ENCODE peak calls at places on chromosomes 12 and 14, in seven cellular contexts. One of them, this sample, is unnamed.

GRCh38 chr12:117125769-117126168 is 26.6 kb upstream of the TESC start:
- DNase-seq in fibroblast of lung: no peak
- DNase-seq in suprapubic skin: no peak
- DNase-seq in IMR-90: no peak
- DNase-seq in endodermal cell: no peak
- DNase-seq in RWPE1: no peak
- DNase-seq in left ventricle myocardium inferior: no peak
- DNase-seq in this sample: no peak

GRCh38 chr14:69056389-69056788 is 77.3 kb upstream of the ACTN1 start:
- DNase-seq in fibroblast of lung: peak
- DNase-seq in suprapubic skin: no peak
- DNase-seq in IMR-90: peak
- DNase-seq in endodermal cell: peak
- DNase-seq in RWPE1: peak
- DNase-seq in left ventricle myocardium inferior: no peak
- DNase-seq in this sample: no peak

GRCh38 chr14:100105357-100106169 is 40.3 kb downstream of the EVL start:
- DNase-seq in fibroblast of lung: no peak
- DNase-seq in suprapubic skin: peak
- DNase-seq in IMR-90: no peak
- DNase-seq in endodermal cell: no peak
- DNase-seq in RWPE1: no peak
- DNase-seq in left ventricle myocardium inferior: no peak
- DNase-seq in this sample: no peak

GRCh38 chr14:105304565-105304964 is 3.8 kb upstream of the BRF1 start:
- DNase-seq in fibroblast of lung: no peak
- DNase-seq in suprapubic skin: no peak
- DNase-seq in IMR-90: no peak
- DNase-seq in endodermal cell: no peak
- DNase-seq in RWPE1: no peak
- DNase-seq in left ventricle myocardium inferior: no peak
- DNase-seq in this sample: no peak

GRCh38 chr14:88895116-88895515 is 70.7 kb downstream of the TTC8 start:
- DNase-seq in fibroblast of lung: peak
- DNase-seq in suprapubic skin: no peak
- DNase-seq in IMR-90: peak
- DNase-seq in endodermal cell: no peak
- DNase-seq in RWPE1: peak
- DNase-seq in left ventricle myocardium inferior: no peak
- DNase-seq in this sample: no peak

GRCh38 chr14:72738181-72738611 is 155.7 kb downstream of the DPF3 start:
- DNase-seq in fibroblast of lung: peak
- DNase-seq in suprapubic skin: no peak
- DNase-seq in IMR-90: no peak
- DNase-seq in endodermal cell: no peak
- DNase-seq in RWPE1: no peak
- DNase-seq in left ventricle myocardium inferior: no peak
- DNase-seq in this sample: peak

GRCh38 chr14:77612011-77612620 is 4.3 kb downstream of the SPTLC2 start:
- DNase-seq in fibroblast of lung: peak
- DNase-seq in suprapubic skin: no peak
- DNase-seq in IMR-90: peak
- DNase-seq in endodermal cell: no peak
- DNase-seq in RWPE1: no peak
- DNase-seq in left ventricle myocardium inferior: no peak
- DNase-seq in this sample: no peak

GRCh38 chr14:54676822-54677708 is 110.1 kb downstream of the SAMD4A start:
- DNase-seq in fibroblast of lung: peak
- DNase-seq in suprapubic skin: no peak
- DNase-seq in IMR-90: peak
- DNase-seq in endodermal cell: peak
- DNase-seq in RWPE1: peak
- DNase-seq in left ventricle myocardium inferior: no peak
- DNase-seq in this sample: no peak

DNA sequence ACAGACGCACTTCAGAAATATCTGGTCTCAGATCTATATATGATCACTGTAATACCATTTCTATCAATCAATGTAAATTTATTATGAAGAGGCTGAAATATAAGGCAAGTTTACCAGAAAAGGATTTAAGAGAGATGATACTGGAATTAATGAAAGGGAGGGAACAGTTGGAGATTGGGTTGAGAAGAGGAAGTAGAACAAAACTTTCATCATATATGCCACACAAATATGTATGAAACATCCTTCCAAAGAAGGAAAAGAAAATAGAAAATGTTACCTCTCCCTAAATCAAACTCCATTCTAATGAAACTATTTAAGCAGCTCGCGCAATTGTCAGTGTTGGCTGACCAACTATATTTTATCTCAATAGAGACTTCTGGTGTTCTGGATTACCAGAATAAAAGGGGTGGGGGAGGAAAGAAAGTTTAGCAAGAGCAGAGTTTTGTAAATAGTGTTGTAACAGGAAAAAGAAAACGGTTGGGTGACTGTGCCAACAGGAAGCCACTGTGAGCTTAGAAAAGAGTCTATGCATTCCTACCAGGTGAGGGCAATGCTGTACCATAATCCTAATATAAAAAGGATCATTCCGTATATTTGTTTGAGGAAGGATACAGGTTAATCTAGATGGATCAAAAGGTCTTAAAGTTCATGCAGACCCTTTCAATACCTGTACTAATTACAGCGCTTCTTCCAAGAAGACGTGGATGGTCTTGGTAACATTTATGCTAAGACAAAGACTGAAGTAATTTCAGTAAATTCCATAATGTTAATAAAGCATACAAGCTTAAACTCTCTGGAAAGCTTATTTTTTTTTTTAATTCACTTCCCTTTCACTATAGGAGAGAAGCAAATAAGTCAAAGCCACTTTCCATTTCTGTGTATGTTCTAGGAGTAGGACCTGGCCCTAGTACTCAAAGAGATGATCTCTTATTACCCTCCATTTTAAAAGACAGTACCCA is 14.5 kb upstream of the LLPH start:
- DNase-seq in fibroblast of lung: peak
- DNase-seq in suprapubic skin: no peak
- DNase-seq in IMR-90: peak
- DNase-seq in endodermal cell: peak
- DNase-seq in RWPE1: peak
- DNase-seq in left ventricle myocardium inferior: no peak
- DNase-seq in this sample: no peak
- H3K27ac ChIP-seq in fibroblast of lung: no peak
- H3K27ac ChIP-seq in suprapubic skin: no peak
- H3K27ac ChIP-seq in IMR-90: no peak
- H3K27ac ChIP-seq in endodermal cell: no peak
- H3K27ac ChIP-seq in RWPE1: no peak
- H3K27ac ChIP-seq in left ventricle myocardium inferior: peak
- H3K27ac ChIP-seq in this sample: peak

GRCh38 chr12:124498178-124498869 is 69.1 kb downstream of the NCOR2 start:
- DNase-seq in fibroblast of lung: peak
- DNase-seq in suprapubic skin: no peak
- DNase-seq in IMR-90: peak
- DNase-seq in endodermal cell: no peak
- DNase-seq in RWPE1: no peak
- DNase-seq in left ventricle myocardium inferior: no peak
- DNase-seq in this sample: no peak

GRCh38 chr12:124500232-124501079 is 67.0 kb downstream of the NCOR2 start:
- DNase-seq in fibroblast of lung: peak
- DNase-seq in suprapubic skin: no peak
- DNase-seq in IMR-90: peak
- DNase-seq in endodermal cell: peak
- DNase-seq in RWPE1: peak
- DNase-seq in left ventricle myocardium inferior: no peak
- DNase-seq in this sample: no peak

GRCh38 chr12:124501080-124501642 is 66.3 kb downstream of the NCOR2 start:
- DNase-seq in fibroblast of lung: no peak
- DNase-seq in suprapubic skin: no peak
- DNase-seq in IMR-90: no peak
- DNase-seq in endodermal cell: peak
- DNase-seq in RWPE1: no peak
- DNase-seq in left ventricle myocardium inferior: no peak
- DNase-seq in this sample: no peak

GRCh38 chr12:124498870-124499753 is 68.3 kb downstream of the NCOR2 start:
- DNase-seq in fibroblast of lung: peak
- DNase-seq in suprapubic skin: no peak
- DNase-seq in IMR-90: peak
- DNase-seq in endodermal cell: no peak
- DNase-seq in RWPE1: no peak
- DNase-seq in left ventricle myocardium inferior: no peak
- DNase-seq in this sample: no peak

DNA sequence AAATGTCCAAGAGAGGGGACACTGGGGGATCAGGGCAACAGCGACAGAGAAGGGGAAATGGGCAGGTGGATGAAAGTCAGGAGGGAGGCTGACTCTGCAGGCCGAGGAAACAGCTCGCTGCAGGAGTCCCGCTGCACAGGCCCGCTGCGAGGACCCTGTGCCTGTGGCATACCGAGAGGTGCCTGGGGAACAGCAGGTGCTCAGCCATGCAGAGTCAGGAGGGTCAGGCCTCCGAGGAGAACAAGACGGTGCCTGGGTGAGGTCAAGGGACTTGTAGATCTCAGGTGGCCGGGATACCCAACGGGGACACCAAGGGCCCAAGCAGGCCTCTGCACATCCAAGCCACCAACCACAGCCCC is 67.6 kb downstream of the NCOR2 start:
- DNase-seq in fibroblast of lung: no peak
- DNase-seq in suprapubic skin: no peak
- DNase-seq in IMR-90: no peak
- DNase-seq in endodermal cell: peak
- DNase-seq in RWPE1: no peak
- DNase-seq in left ventricle myocardium inferior: no peak
- DNase-seq in this sample: no peak
- H3K27ac ChIP-seq in fibroblast of lung: no peak
- H3K27ac ChIP-seq in suprapubic skin: no peak
- H3K27ac ChIP-seq in IMR-90: no peak
- H3K27ac ChIP-seq in endodermal cell: no peak
- H3K27ac ChIP-seq in RWPE1: peak
- H3K27ac ChIP-seq in left ventricle myocardium inferior: peak
- H3K27ac ChIP-seq in this sample: no peak

GRCh38 chr12:4272014-4272975 is 1.3 kb upstream of the CCND2 start:
- DNase-seq in fibroblast of lung: peak
- DNase-seq in suprapubic skin: peak
- DNase-seq in IMR-90: peak
- DNase-seq in endodermal cell: peak
- DNase-seq in RWPE1: peak
- DNase-seq in left ventricle myocardium inferior: peak
- DNase-seq in this sample: peak
- H3K27ac ChIP-seq in fibroblast of lung: no peak
- H3K27ac ChIP-seq in suprapubic skin: peak
- H3K27ac ChIP-seq in IMR-90: no peak
- H3K27ac ChIP-seq in endodermal cell: peak
- H3K27ac ChIP-seq in RWPE1: peak
- H3K27ac ChIP-seq in left ventricle myocardium inferior: peak
- H3K27ac ChIP-seq in this sample: peak

GRCh38 chr14:102739190-102739469 is 38.1 kb upstream of the TRAF3 start:
- DNase-seq in fibroblast of lung: no peak
- DNase-seq in suprapubic skin: no peak
- DNase-seq in IMR-90: no peak
- DNase-seq in endodermal cell: no peak
- DNase-seq in RWPE1: no peak
- DNase-seq in left ventricle myocardium inferior: no peak
- DNase-seq in this sample: no peak

GRCh38 chr14:102736956-102737355 is 40.3 kb upstream of the TRAF3 start:
- DNase-seq in fibroblast of lung: no peak
- DNase-seq in suprapubic skin: peak
- DNase-seq in IMR-90: no peak
- DNase-seq in endodermal cell: peak
- DNase-seq in RWPE1: no peak
- DNase-seq in left ventricle myocardium inferior: no peak
- DNase-seq in this sample: no peak

GRCh38 chr14:102733326-102733725 is 43.9 kb upstream of the TRAF3 start:
- DNase-seq in fibroblast of lung: no peak
- DNase-seq in suprapubic skin: no peak
- DNase-seq in IMR-90: no peak
- DNase-seq in endodermal cell: no peak
- DNase-seq in RWPE1: no peak
- DNase-seq in left ventricle myocardium inferior: no peak
- DNase-seq in this sample: no peak

GRCh38 chr14:102737402-102738372 is 39.6 kb upstream of the TRAF3 start:
- DNase-seq in fibroblast of lung: no peak
- DNase-seq in suprapubic skin: peak
- DNase-seq in IMR-90: no peak
- DNase-seq in endodermal cell: no peak
- DNase-seq in RWPE1: no peak
- DNase-seq in left ventricle myocardium inferior: no peak
- DNase-seq in this sample: no peak

GRCh38 chr14:102738373-102739189 is 38.7 kb upstream of the TRAF3 start:
- DNase-seq in fibroblast of lung: no peak
- DNase-seq in suprapubic skin: peak
- DNase-seq in IMR-90: no peak
- DNase-seq in endodermal cell: no peak
- DNase-seq in RWPE1: no peak
- DNase-seq in left ventricle myocardium inferior: no peak
- DNase-seq in this sample: no peak
- H3K27ac ChIP-seq in fibroblast of lung: no peak
- H3K27ac ChIP-seq in suprapubic skin: no peak
- H3K27ac ChIP-seq in IMR-90: no peak
- H3K27ac ChIP-seq in endodermal cell: no peak
- H3K27ac ChIP-seq in RWPE1: peak
- H3K27ac ChIP-seq in left ventricle myocardium inferior: no peak
- H3K27ac ChIP-seq in this sample: no peak

DNA sequence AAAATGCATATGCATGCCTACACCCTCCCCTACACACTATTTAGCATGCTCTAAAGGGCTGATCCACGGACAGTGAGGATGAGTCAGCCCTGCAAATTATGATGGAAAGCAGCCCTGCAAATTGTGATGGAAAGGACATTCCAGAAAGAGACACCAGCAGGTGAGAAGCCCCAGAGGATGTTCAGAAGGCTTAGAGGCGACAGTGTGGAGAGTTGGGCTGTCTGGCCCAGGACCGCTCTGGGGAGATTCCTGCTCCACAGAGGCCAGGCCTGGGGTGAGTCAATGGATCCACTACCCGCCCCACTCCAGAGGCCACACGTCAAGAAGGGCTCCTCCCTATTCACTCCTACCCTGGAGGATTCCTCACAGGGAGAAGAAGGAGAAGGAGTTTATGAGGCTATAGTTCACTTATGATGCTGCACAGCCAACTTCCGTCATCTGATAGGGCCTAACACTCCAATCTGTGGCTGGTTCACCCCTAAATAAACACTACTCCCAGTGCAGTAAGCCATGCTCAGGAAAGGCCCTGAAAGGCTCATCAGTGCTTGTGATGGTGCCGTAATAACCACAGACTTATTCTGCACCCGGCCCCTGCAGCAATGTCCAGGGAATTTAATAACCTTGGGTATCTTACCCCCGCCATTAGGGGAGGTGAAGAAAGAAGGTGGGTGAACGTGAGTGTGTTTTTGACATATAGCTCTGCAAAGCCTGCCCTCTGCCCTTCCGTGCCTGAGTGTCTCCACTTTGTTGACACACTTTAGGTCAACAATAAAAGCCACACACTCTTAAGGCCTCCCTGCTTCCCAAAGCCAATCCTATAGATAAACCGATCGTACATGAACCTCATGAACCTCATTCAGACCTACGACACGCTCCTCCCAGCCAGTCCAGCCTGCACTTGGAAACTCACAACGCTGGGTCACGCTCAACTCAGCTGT is 46.4 kb downstream of the CLMN start:
- DNase-seq in fibroblast of lung: no peak
- DNase-seq in suprapubic skin: peak
- DNase-seq in IMR-90: no peak
- DNase-seq in endodermal cell: no peak
- DNase-seq in RWPE1: no peak
- DNase-seq in left ventricle myocardium inferior: no peak
- DNase-seq in this sample: peak
- H3K27ac ChIP-seq in fibroblast of lung: no peak
- H3K27ac ChIP-seq in suprapubic skin: no peak
- H3K27ac ChIP-seq in IMR-90: no peak
- H3K27ac ChIP-seq in endodermal cell: no peak
- H3K27ac ChIP-seq in RWPE1: peak
- H3K27ac ChIP-seq in left ventricle myocardium inferior: no peak
- H3K27ac ChIP-seq in this sample: no peak

GRCh38 chr12:75539889-75540288 is 28.5 kb upstream of the KRR1 start:
- DNase-seq in fibroblast of lung: no peak
- DNase-seq in suprapubic skin: no peak
- DNase-seq in IMR-90: no peak
- DNase-seq in endodermal cell: no peak
- DNase-seq in RWPE1: no peak
- DNase-seq in left ventricle myocardium inferior: no peak
- DNase-seq in this sample: no peak
- H3K27ac ChIP-seq in fibroblast of lung: no peak
- H3K27ac ChIP-seq in suprapubic skin: no peak
- H3K27ac ChIP-seq in IMR-90: no peak
- H3K27ac ChIP-seq in endodermal cell: no peak
- H3K27ac ChIP-seq in RWPE1: no peak
- H3K27ac ChIP-seq in left ventricle myocardium inferior: no peak
- H3K27ac ChIP-seq in this sample: no peak